ENCODE peak calls at places on chromosomes 1 and 21, in six cellular contexts. Q, J, E, N, P and B are unnamed samples.

GRCh38 chr1:85290826-85291225 is 14.4 kb upstream of the BCL10 start:
- DNase-seq in Q (no peak), J (no peak), E (no peak), N (no peak), P (no peak), B (no peak)

GRCh38 chr1:46160212-46160611 is 14.7 kb upstream of the TSPAN1 start:
- DNase-seq in Q (no peak), J (no peak), E (no peak), N (no peak), P (no peak), B (no peak)

GRCh38 chr1:58358311-58358710 is 188.2 kb downstream of the OMA1 start:
- DNase-seq in Q (peak), J (no peak), E (no peak), N (no peak), P (peak), B (no peak)

GRCh38 chr1:186662752-186663151 is 17.5 kb downstream of the PTGS2 start:
- DNase-seq in Q (no peak), J (no peak), E (no peak), N (no peak), P (peak), B (peak)

GRCh38 chr1:201149400-201149799 is 4.9 kb downstream of the TMEM9 start:
- DNase-seq in Q (peak), J (no peak), E (no peak), N (no peak), P (peak), B (no peak)

GRCh38 chr1:91176250-91176649 is 154.4 kb upstream of the ZNF644 start:
- DNase-seq in Q (no peak), J (no peak), E (no peak), N (no peak), P (no peak), B (no peak)

GRCh38 chr1:153359241-153359640 is 1.6 kb downstream of the S100A9 start:
- DNase-seq in Q (no peak), J (no peak), E (no peak), N (peak), P (no peak), B (no peak)

GRCh38 chr1:1069061-1069710 is 4.9 kb downstream of the RNF223 start:
- DNase-seq in Q (peak), J (peak), E (peak), N (no peak), P (peak), B (no peak)

GRCh38 chr21:35189077-35189863 is 140.2 kb upstream of the RUNX1 start:
- DNase-seq in Q (peak), J (no peak), E (no peak), N (no peak), P (no peak), B (no peak)

GRCh38 chr1:241532173-241532553 is at the start of gene KMO:
- DNase-seq in Q (no peak), J (no peak), E (no peak), N (no peak), P (peak), B (no peak)

DNA sequence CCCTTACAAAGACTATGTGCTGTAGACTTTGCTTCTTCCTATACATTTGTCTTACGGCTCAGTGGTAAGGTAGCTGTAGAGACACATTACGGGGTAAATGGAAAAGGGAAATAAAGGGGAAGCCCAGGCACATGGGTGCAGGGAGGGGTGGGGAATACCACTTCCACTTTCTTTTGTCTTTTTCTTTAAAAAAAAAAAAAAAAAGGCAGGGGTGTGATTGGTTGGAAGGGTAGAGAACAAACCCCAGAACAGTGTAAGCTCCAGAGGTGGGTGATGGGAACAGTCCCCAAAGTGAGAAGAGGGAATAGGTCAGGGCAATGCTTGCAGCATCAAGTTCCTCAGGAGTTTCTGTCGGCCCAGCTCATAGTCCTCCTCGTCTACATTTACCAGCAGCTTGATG is 3.9 kb downstream of the NIT1 start:
- DNase-seq in Q (no peak), J (no peak), E (no peak), N (no peak), P (no peak), B (no peak)
- H3K27ac ChIP-seq in Q (no peak), J (no peak), E (no peak), N (no peak), P (no peak), B (peak)

GRCh38 chr1:36966242-36966641 is 68.1 kb downstream of the GRIK3 start:
- DNase-seq in Q (peak), J (peak), E (peak), N (no peak), P (peak), B (no peak)

GRCh38 chr1:36962991-36963390 is 71.3 kb downstream of the GRIK3 start:
- DNase-seq in Q (no peak), J (no peak), E (no peak), N (no peak), P (no peak), B (no peak)

GRCh38 chr1:36964830-36965229 is 69.5 kb downstream of the GRIK3 start:
- DNase-seq in Q (no peak), J (no peak), E (no peak), N (no peak), P (no peak), B (no peak)

GRCh38 chr1:36968730-36969129 is 65.6 kb downstream of the GRIK3 start:
- DNase-seq in Q (no peak), J (no peak), E (no peak), N (no peak), P (no peak), B (no peak)

DNA sequence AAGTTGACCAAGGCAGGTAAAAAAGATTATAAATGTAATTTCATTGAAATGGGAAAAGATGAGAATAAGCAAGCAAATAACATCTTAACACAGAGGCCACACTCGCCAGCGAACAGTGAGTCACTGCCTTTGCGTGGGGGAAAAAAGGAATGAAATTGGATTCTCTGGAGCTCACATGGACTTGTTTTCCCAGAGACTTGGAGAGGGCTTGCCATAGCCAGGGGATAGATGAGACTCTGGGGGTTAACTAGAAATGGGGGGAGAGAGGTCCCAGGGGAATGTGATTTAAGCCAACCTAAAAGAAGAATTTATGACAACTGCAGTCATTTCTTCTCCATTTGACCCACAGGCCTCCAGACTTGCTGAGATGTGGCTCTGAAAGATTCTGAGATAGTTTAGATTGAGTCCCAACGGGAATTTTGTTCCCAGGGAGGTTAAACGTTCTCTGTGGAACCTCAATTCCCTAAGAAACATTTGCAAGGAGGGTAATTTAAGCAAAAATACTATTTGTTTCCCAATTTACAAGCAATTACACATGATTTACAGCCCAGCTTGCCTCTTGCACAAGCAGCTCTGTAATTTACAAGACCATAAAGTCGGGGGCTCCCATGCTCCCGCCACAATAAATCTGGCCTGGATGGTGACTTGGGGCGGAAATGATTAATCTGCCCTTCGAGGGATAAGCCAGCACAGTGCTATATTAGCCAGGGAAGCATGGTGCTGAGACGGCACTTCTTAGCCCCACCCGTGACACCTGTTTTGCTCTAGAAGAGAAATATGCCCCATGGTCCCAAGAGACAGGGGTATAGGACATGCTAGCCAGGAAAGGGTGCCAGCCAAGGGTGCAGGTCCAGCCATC is 68.8 kb downstream of the GRIK3 start:
- DNase-seq in Q (no peak), J (no peak), E (no peak), N (no peak), P (no peak), B (no peak)
- H3K27ac ChIP-seq in Q (no peak), J (no peak), E (no peak), N (no peak), P (no peak), B (no peak)

GRCh38 chr1:62875676-62876075 is 91.7 kb downstream of the ATG4C start:
- DNase-seq in Q (peak), J (no peak), E (no peak), N (no peak), P (peak), B (no peak)
- H3K27ac ChIP-seq in Q (no peak), J (no peak), E (no peak), N (no peak), P (no peak), B (no peak)

GRCh38 chr1:110393691-110394564 is 3.1 kb upstream of the SLC16A4 start:
- DNase-seq in Q (peak), J (no peak), E (no peak), N (no peak), P (peak), B (peak)

GRCh38 chr1:110387048-110387748 is 3.6 kb downstream of the SLC16A4 start:
- DNase-seq in Q (no peak), J (no peak), E (no peak), N (no peak), P (no peak), B (no peak)

GRCh38 chr1:110393286-110393685 is 2.5 kb upstream of the SLC16A4 start:
- DNase-seq in Q (peak), J (no peak), E (no peak), N (no peak), P (no peak), B (no peak)

GRCh38 chr1:110390692-110391232 is at the start of gene SLC16A4:
- DNase-seq in Q (peak), J (no peak), E (no peak), N (no peak), P (no peak), B (no peak)

GRCh38 chr1:110390096-110390495 is 730 bp downstream of the SLC16A4 start:
- DNase-seq in Q (peak), J (no peak), E (no peak), N (no peak), P (no peak), B (no peak)
- H3K27ac ChIP-seq in Q (peak), J (no peak), E (no peak), N (peak), P (no peak), B (peak)

DNA sequence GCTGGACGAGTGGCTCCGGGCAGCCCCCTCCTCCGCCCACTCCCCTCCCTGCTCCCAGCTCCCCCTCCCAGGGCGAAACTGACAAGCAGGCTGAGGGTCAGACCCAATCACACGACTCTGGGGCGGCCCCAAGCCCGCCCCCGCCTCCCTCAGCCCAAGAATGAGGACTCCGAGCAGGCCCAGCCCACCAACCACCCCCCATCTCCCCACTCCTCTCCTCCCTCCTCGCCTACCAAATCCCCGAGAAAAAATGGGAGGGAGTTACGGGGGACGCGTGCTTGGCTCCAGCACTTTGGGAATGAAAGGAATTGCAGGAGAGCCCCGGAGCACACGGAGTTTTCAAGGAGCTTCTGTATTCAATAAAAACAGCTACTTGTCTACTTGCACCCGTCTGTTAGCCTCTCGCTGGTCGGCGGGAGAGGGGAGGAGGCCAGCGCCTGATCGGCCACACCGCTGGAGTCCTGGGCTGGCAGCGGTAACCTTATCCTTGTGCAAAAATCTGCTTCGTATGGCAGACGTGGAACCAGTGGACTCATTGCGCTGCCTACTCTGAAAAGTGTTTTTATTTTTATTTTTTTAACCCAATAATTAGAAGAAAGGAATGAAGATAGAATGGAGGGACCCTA is 316 bp upstream of the COL11A1 start:
- DNase-seq in Q (no peak), J (peak), E (peak), N (no peak), P (no peak), B (no peak)
- H3K27ac ChIP-seq in Q (no peak), J (no peak), E (peak), N (no peak), P (no peak), B (no peak)

GRCh38 chr1:203308205-203309114 is 3.1 kb downstream of the BTG2 start:
- DNase-seq in Q (no peak), J (no peak), E (no peak), N (no peak), P (no peak), B (no peak)
- H3K27ac ChIP-seq in Q (no peak), J (no peak), E (no peak), N (peak), P (no peak), B (peak)

GRCh38 chr1:151159373-151159772 is 2.9 kb downstream of the TNFAIP8L2 start:
- DNase-seq in Q (no peak), J (no peak), E (no peak), N (no peak), P (no peak), B (no peak)
- H3K27ac ChIP-seq in Q (no peak), J (no peak), E (no peak), N (no peak), P (no peak), B (no peak)

GRCh38 chr1:66373072-66373685 is 160.8 kb upstream of the SGIP1 start:
- DNase-seq in Q (no peak), J (no peak), E (no peak), N (no peak), P (no peak), B (no peak)

GRCh38 chr1:66370462-66370907 is 163.5 kb upstream of the SGIP1 start:
- DNase-seq in Q (no peak), J (no peak), E (no peak), N (no peak), P (no peak), B (no peak)

GRCh38 chr1:66372522-66373071 is 161.4 kb upstream of the SGIP1 start:
- DNase-seq in Q (no peak), J (no peak), E (no peak), N (no peak), P (no peak), B (no peak)

GRCh38 chr1:66374148-66374547 is 159.8 kb upstream of the SGIP1 start:
- DNase-seq in Q (peak), J (no peak), E (no peak), N (no peak), P (no peak), B (no peak)

GRCh38 chr1:66371233-66372005 is 162.5 kb upstream of the SGIP1 start:
- DNase-seq in Q (peak), J (no peak), E (no peak), N (no peak), P (peak), B (no peak)
- H3K27ac ChIP-seq in Q (no peak), J (no peak), E (no peak), N (no peak), P (peak), B (no peak)

DNA sequence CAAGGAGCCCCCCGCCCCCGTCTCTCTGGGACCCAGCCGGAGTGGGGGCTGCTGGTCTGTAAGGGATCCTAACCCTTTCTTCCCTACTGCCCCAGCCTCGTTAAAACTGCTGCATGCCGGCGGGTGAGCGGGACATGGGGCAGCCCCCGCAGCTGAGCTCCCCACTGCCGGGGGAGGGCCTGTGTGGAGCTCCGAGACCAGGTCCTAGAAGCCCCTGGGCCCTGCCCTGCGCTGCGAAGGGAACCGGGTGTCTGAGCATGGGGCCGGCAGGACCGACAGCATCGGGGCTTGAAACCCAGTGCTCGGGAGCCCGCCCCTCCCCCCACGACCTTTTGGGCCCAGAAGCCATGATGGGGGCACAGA is 9.2 kb upstream of the COL6A1 start:
- DNase-seq in Q (peak), J (no peak), E (no peak), N (peak), P (no peak), B (no peak)
- H3K27ac ChIP-seq in Q (peak), J (peak), E (no peak), N (peak), P (no peak), B (no peak)

GRCh38 chr1:206583461-206584264 is 28.6 kb downstream of the EIF2D start:
- DNase-seq in Q (peak), J (peak), E (peak), N (no peak), P (peak), B (no peak)

GRCh38 chr1:206580438-206581113 is 31.7 kb downstream of the EIF2D start:
- DNase-seq in Q (no peak), J (no peak), E (no peak), N (no peak), P (no peak), B (no peak)

GRCh38 chr1:206581571-206581981 is 30.7 kb downstream of the EIF2D start:
- DNase-seq in Q (no peak), J (no peak), E (no peak), N (no peak), P (no peak), B (no peak)

GRCh38 chr1:206584265-206584648 is 28.0 kb downstream of the EIF2D start:
- DNase-seq in Q (no peak), J (no peak), E (no peak), N (no peak), P (no peak), B (no peak)

DNA sequence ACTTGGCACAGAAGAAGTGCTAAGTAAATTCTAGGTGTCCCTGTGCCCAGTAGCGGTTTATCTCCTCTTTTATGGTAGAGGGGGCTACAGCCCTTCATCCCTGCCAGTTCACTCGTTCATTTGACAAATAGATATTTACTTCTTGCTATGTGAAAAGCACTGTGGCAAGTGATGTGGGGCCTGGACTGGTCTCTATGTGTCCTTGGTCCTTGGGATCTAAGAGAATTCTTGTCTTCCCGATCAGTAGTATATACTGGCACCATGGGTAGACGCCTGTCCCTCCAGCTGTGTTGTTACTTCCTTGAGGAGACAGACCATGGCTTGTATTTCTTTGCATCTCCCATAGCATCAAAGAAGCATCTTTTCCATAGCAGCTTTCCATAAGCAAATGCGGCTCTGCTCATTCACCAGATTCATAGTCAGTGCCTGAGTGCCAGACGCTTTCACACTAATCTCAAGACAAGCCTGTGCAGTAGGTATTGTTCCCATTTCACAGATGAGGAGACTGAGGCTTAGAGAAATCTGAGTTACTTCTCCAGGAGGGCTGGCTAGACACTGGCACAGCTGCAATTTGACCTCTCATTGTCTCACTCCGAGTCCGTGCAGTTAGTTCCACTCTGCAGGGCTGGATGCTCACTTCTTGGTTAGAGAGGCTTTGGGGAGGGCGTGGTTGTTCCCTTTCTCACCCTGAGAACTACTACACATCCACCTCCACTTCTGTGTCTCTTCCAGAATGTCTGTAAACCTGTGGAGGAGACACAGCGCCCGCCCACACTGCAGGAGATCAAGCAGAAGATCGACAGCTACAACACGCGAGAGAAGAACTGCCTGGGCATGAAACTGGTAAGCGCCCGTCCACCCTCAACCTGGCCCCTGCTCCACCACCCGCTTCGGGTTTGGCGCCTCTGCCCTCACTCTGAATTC is 29.5 kb downstream of the EIF2D start:
- DNase-seq in Q (no peak), J (no peak), E (no peak), N (no peak), P (no peak), B (no peak)
- H3K27ac ChIP-seq in Q (no peak), J (no peak), E (no peak), N (peak), P (no peak), B (no peak)